ENCODE peak calls at places on chromosome 21, in eight cellular contexts. M is IMR-90; Z is M059J; D is activated naive CD4-positive, alpha-beta T cell; H is body of pancreas; I is BE2C; U is adrenal gland; K is cardiac muscle cell. F is an unnamed sample.

GRCh38 chr21:44317241-44317782 is 17.5 kb downstream of the PFKL start:
- DNase-seq in M (no peak), Z (no peak), D (no peak), H (no peak), I (no peak), U (no peak), K (no peak), F (no peak)

GRCh38 chr21:20004353-20004752 is 993.9 kb upstream of the NCAM2 start:
- DNase-seq in M (no peak), Z (no peak), D (no peak), H (peak), I (no peak), U (no peak), K (no peak), F (no peak)

GRCh38 chr21:26554365-26554764 is 18.7 kb downstream of the CYYR1 start:
- DNase-seq in M (no peak), Z (no peak), D (no peak), H (peak), I (peak), U (no peak), K (no peak), F (no peak)

GRCh38 chr21:39688010-39688409 is 57.0 kb upstream of the IGSF5 start:
- DNase-seq in M (no peak), Z (no peak), D (no peak), H (no peak), I (no peak), U (no peak), K (no peak), F (no peak)

GRCh38 chr21:32173106-32173755 is 105.6 kb downstream of the MIS18A start:
- DNase-seq in M (no peak), Z (no peak), D (no peak), H (no peak), I (no peak), U (no peak), K (no peak), F (no peak)

GRCh38 chr21:33402011-33402979 is 918 bp upstream of the IFNGR2 start:
- DNase-seq in M (peak), Z (no peak), D (peak), H (peak), I (no peak), U (peak), K (peak), F (peak)

GRCh38 chr21:27480841-27481261 is 514.0 kb upstream of the ADAMTS5 start:
- DNase-seq in M (peak), Z (peak), D (no peak), H (no peak), I (no peak), U (no peak), K (peak), F (no peak)

GRCh38 chr21:40245021-40245420 is 377.8 kb downstream of the PCP4 start:
- DNase-seq in M (no peak), Z (no peak), D (no peak), H (no peak), I (no peak), U (no peak), K (no peak), F (no peak)

GRCh38 chr21:44596068-44596725 is 3.9 kb upstream of the KRTAP10-6 start:
- DNase-seq in M (no peak), Z (peak), D (no peak), H (no peak), I (no peak), U (no peak), K (no peak), F (no peak)

F was measured in thyroid gland.